ENCODE peak calls at places on chromosomes 6 and 20, in six cellular contexts. J is effector memory CD8-positive, alpha-beta T cell; E is thoracic aorta; I is RPMI8226; G is PC-3; P is GM13977. V is an unnamed sample.

GRCh38 chr6:100105138-100105537 is 111.1 kb upstream of the MCHR2 start:
- DNase-seq in J (no peak), P (no peak), E (no peak), G (no peak), I (no peak), V (no peak)

GRCh38 chr6:30720738-30721197 is 616 bp downstream of the TUBB start:
- DNase-seq in P (peak), I (peak), J (peak), E (no peak), G (peak), V (peak)

GRCh38 chr6:45479834-45480696 is 102.3 kb upstream of the SUPT3H start:
- DNase-seq in J (no peak), I (peak), G (no peak), E (no peak), P (peak), V (peak)

GRCh38 chr6:18264338-18265098 is at the start of gene DEK:
- DNase-seq in I (peak), J (peak), G (peak), E (peak), P (peak), V (peak)

GRCh38 chr6:48736486-48737206 is 625.6 kb upstream of the PTCHD4 start:
- DNase-seq in P (no peak), E (no peak), G (peak), J (no peak), I (no peak), V (peak)

GRCh38 chr6:152952045-152952444 is 30.8 kb downstream of the FBXO5 start:
- DNase-seq in G (peak), P (no peak), J (no peak), I (no peak), E (no peak), V (peak)

GRCh38 chr20:528923-529594 is 14.5 kb downstream of the CSNK2A1 start:
- DNase-seq in P (no peak), E (no peak), G (peak), J (no peak), I (no peak), V (peak)

GRCh38 chr20:22684072-22684762 is 99.8 kb upstream of the FOXA2 start:
- DNase-seq in J (no peak), I (peak), G (peak), P (peak), E (peak), V (peak)

GRCh38 chr6:70371454-70372105 is 41.7 kb upstream of the FAM135A start:
- DNase-seq in G (peak), E (no peak), I (peak), P (peak), J (no peak), V (peak)

GRCh38 chr6:169975286-169975685 is 223.9 kb downstream of the ERMARD start:
- DNase-seq in E (no peak), J (no peak), I (no peak), P (no peak), G (no peak), V (no peak)

GRCh38 chr6:137044366-137045220 is at the start of gene IL20RA:
- DNase-seq in G (peak), E (no peak), I (peak), P (peak), J (no peak), V (peak)

GRCh38 chr6:141464490-141464889 is 668.2 kb upstream of the GJE1 start:
- DNase-seq in E (no peak), G (peak), I (no peak), J (no peak), P (peak), V (peak)

GRCh38 chr20:9490171-9490570 is 24.2 kb upstream of the LAMP5 start:
- DNase-seq in J (no peak), E (no peak), I (no peak), P (no peak), G (no peak), V (peak)

GRCh38 chr6:451847-452246 is 60.3 kb downstream of the IRF4 start:
- DNase-seq in I (no peak), G (no peak), E (no peak), P (no peak), J (no peak), V (no peak)

GRCh38 chr6:105601541-105602174 is 198.8 kb upstream of the PREP start:
- DNase-seq in J (no peak), G (no peak), E (peak), I (peak), P (peak), V (peak)

GRCh38 chr6:11744753-11745152 is 33.9 kb downstream of the ADTRP start:
- DNase-seq in G (no peak), P (no peak), J (no peak), I (no peak), E (peak), V (peak)

GRCh38 chr6:148166339-148166949 is 176.2 kb upstream of the SASH1 start:
- DNase-seq in E (no peak), J (no peak), G (peak), P (peak), I (peak), V (peak)

GRCh38 chr20:20338133-20338730 is 29.7 kb upstream of the INSM1 start:
- DNase-seq in G (no peak), J (no peak), P (no peak), E (no peak), I (no peak), V (no peak)

V was measured in EL.